ENCODE peak calls at places on chromosomes 12 and 14, in five cellular contexts. O is right lobe of liver; W is spleen; F is CD8-positive, alpha-beta memory T cell; B is ovary. U is an unnamed sample. For H3K4me1, the result is how much of the 10 kb centered on the place peaks cover.

GRCh38 chr12:4174417-4174816 is 99.1 kb upstream of the CCND2 start:
- DNase-seq in O (no peak), W (no peak), F (no peak), B (no peak), U (no peak)

GRCh38 chr12:57133916-57134315 is 5.6 kb downstream of the LRP1 start:
- DNase-seq in O (no peak), W (peak), F (peak), B (no peak), U (no peak)

GRCh38 chr12:61356485-61356884 is 903.7 kb upstream of the USP15 start:
- DNase-seq in O (no peak), W (no peak), F (no peak), B (no peak), U (no peak)

GRCh38 chr14:95442633-95443021 is 73.8 kb downstream of the SYNE3 start:
- DNase-seq in O (peak), W (peak), F (peak), B (peak), U (peak)

GRCh38 chr14:23095196-23096108 is at the start of gene C14orf119:
- DNase-seq in O (peak), W (peak), F (peak), B (peak), U (peak)

GRCh38 chr14:20468773-20469241 is 399 bp upstream of the PNP start:
- DNase-seq in O (no peak), W (peak), F (no peak), B (no peak), U (no peak)

GRCh38 chr12:82687020-82687951 is 580 bp downstream of the TMTC2 start:
- DNase-seq in O (no peak), W (peak), F (peak), B (peak), U (no peak)

GRCh38 chr12:1740161-1740948 is 49.5 kb downstream of the ADIPOR2 start:
- DNase-seq in O (no peak), W (no peak), F (no peak), B (no peak), U (no peak)

GRCh38 chr12:19373569-19373968 is 65.7 kb upstream of the AEBP2 start:
- DNase-seq in O (no peak), W (no peak), F (no peak), B (no peak), U (no peak)

GRCh38 chr14:76720382-76720813 is 40.9 kb upstream of the VASH1 start:
- DNase-seq in O (peak), W (peak), F (no peak), B (peak), U (no peak)

GRCh38 chr12:116161588-116161987 is 115.9 kb downstream of the MED13L start:
- DNase-seq in O (no peak), W (no peak), F (no peak), B (no peak), U (no peak)

GRCh38 chr12:76697849-76698248 is 66.1 kb upstream of the ZDHHC17 start:
- DNase-seq in O (no peak), W (no peak), F (no peak), B (no peak), U (no peak)

GRCh38 chr12:78086553-78087362 is 256.1 kb downstream of the NAV3 start:
- DNase-seq in O (no peak), W (no peak), F (no peak), B (no peak), U (no peak)

GRCh38 chr12:49305762-49306161 is 10.8 kb downstream of the PRPH start:
- DNase-seq in O (no peak), W (no peak), F (no peak), B (no peak), U (no peak)

GRCh38 chr14:55752580-55753365 is 172.8 kb downstream of the KTN1 start:
- DNase-seq in O (no peak), W (no peak), F (no peak), B (no peak), U (peak)

GRCh38 chr12:59408431-59408830 is 187.4 kb upstream of the SLC16A7 start:
- DNase-seq in O (no peak), W (no peak), F (no peak), B (no peak), U (no peak)

GRCh38 chr12:121110211-121110940 is 22.3 kb upstream of the P2RX7 start:
- DNase-seq in O (peak), W (no peak), F (peak), B (peak), U (peak)

GRCh38 chr14:37594238-37594915 is 672 bp downstream of the FOXA1 start:
- DNase-seq in O (peak), W (no peak), F (no peak), B (no peak), U (no peak)

GRCh38 chr12:237026-237815 is 23.3 kb upstream of the SLC6A12 start:
- DNase-seq in O (peak), W (no peak), F (no peak), B (no peak), U (no peak)

GRCh38 chr14:49479432-49479831 is 106.7 kb downstream of the RPS29 start:
- DNase-seq in O (peak), W (no peak), F (no peak), B (no peak), U (no peak)

GRCh38 chr12:85856966-85857365 is 17.1 kb upstream of the NTS start:
- DNase-seq in O (no peak), W (no peak), F (no peak), B (no peak), U (no peak)

GRCh38 chr12:54588892-54589291 is 433 bp upstream of the PPP1R1A start:
- DNase-seq in O (no peak), W (no peak), F (no peak), B (no peak), U (no peak)

GRCh38 chr14:69518341-69519101 is 34.0 kb downstream of the PLEKHD1 start:
- DNase-seq in O (peak), W (no peak), F (no peak), B (no peak), U (no peak)

GRCh38 chr14:99143126-99143525 is 128.9 kb downstream of the BCL11B start:
- DNase-seq in O (no peak), W (no peak), F (no peak), B (no peak), U (no peak)

GRCh38 chr12:90017316-90017715 is 308.7 kb upstream of the ATP2B1 start:
- DNase-seq in O (no peak), W (no peak), F (no peak), B (no peak), U (no peak)

GRCh38 chr14:55781046-55781445 is 201.0 kb downstream of the KTN1 start:
- DNase-seq in O (no peak), W (no peak), F (no peak), B (no peak), U (no peak)

GRCh38 chr12:65938807-65939206 is 114.5 kb downstream of the HMGA2 start:
- DNase-seq in O (no peak), W (no peak), F (no peak), B (no peak), U (no peak)

GRCh38 chr14:103880334-103880985 is 33.1 kb upstream of the PPP1R13B start:
- DNase-seq in O (peak), W (peak), F (peak), B (peak), U (no peak)
- H3K4me3 ChIP-seq in O (peak), W (peak), F (peak), B (peak), U (no peak)

DNA sequence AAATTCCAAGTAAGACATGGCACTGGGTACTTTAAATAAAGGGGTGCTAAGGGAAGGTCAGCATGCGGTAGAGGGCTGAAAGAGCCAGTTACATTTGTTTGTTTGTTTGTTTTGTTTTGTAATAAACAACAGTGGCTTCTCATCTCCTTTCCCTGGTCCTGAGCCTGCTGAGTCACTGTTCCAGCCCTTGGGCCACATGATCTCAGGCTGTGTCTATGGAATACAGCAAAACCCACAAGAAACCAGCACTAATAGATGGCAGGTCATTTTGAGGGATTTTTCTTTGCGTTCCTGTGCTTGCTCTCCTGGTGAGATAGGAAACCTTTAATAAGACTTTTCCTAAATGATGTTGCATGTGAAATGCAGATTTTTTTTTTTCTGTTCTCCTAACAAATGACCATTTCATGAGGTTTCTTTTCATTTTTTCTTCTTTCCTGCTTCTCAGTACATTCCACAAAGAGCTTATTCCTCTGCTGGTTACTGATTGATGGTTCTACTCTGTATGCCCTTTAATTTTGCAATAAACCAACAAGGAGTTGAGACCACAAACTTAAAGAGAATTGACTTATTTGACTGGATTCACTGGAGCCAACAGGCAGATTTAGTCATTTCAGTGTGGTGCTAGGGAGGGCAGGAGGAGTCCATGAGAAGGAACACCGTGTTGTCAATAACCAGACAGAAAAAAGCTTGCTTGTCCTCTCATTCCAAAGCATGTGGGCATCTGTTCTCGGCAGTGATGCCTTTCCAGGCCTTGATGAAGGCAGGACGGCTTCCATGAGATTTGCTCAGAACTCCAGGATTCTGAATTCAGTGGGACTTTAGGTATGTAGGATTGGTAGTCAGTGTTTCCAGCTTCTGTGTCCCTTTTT is 459.2 kb downstream of the RAD51B start:
- DNase-seq in O (no peak), W (no peak), F (no peak), B (no peak), U (no peak)
- H3K4me1 ChIP-seq in O (under half), W (under half), F (half or more), B (under half), U (under half)

DNA sequence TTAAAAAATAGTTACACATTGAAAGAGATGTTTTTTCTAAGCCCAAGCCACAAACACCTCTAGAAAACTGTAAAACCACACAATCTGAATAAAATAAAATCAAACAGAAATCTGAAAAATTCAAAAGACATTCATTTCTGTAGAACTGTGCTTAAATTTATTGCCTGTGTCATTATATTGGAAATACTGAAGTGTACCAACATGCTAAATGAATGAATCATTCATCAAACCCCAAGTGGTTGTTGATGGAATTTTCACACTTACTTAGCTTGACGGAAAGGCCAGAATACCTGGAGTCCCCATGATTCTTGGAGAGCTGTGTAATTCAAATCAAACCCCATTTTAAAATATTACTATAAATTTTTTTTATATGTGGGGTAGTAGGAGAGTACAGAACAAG is 2.7 kb downstream of the KITLG start:
- DNase-seq in O (no peak), W (no peak), F (no peak), B (no peak), U (no peak)
- H3K4me3 ChIP-seq in O (no peak), W (no peak), F (no peak), B (no peak), U (no peak)

GRCh38 chr12:108642899-108643654 is 9.4 kb upstream of the SELPLG start:
- DNase-seq in O (no peak), W (no peak), F (no peak), B (no peak), U (no peak)
- H3K4me1 ChIP-seq in O (under half), W (under half), F (under half), B (under half), U (under half)

DNA sequence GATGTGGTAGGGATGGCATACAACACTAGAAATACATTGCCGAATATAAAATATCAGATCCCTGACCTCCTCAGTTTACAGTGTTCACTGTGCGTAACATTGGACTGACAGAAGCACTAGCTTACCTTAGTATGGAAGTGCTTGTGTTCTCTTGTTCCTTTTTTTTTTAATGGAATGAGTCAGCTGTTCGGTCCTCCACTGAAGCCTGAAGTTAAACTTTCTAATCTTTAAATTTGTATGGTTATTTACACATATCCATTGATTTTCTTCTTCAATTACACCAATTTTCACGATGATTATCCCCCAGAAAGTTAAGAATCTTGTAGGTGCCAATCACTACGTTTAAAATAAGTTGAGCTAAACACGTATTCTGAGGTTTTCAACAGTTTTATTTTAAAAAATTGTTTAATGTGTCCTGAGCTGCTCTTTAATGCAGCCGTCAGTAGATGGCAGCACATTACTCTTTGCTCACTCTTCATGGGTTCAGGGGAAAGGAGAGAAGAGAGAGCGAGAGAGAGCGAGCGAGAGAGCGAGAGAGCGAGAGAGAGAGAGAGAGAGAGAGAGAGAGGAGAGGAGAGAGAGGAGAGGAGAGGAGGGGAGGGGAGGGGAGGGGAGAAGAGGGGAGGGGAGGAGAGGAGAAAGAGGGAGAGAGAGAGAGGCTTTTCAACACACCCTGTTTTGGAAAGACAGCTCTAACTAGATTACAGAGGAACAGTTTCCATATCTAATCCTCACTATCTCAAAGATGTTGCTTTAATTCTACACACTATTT is 134.7 kb upstream of the SCAF11 start:
- DNase-seq in O (peak), W (no peak), F (peak), B (peak), U (peak)
- H3K4me3 ChIP-seq in O (no peak), W (no peak), F (no peak), B (peak), U (no peak)

GRCh38 chr14:100159107-100159864 is at the start of gene DEGS2:
- DNase-seq in O (no peak), W (peak), F (peak), B (no peak), U (no peak)

GRCh38 chr14:100156776-100157175 is 2.7 kb downstream of the DEGS2 start:
- DNase-seq in O (no peak), W (no peak), F (no peak), B (no peak), U (no peak)

GRCh38 chr14:100159865-100160533 is 554 bp upstream of the DEGS2 start:
- DNase-seq in O (no peak), W (no peak), F (no peak), B (no peak), U (no peak)

GRCh38 chr14:100158566-100159106 is 809 bp downstream of the DEGS2 start:
- DNase-seq in O (no peak), W (no peak), F (no peak), B (no peak), U (no peak)

GRCh38 chr14:100160534-100160916 is 1.1 kb upstream of the DEGS2 start:
- DNase-seq in O (no peak), W (no peak), F (no peak), B (no peak), U (no peak)
- H3K4me1 ChIP-seq in O (under half), W (under half), F (under half), B (under half), U (under half)

GRCh38 chr14:73783107-73783727 is 68.4 kb upstream of the PTGR2 start:
- DNase-seq in O (peak), W (peak), F (no peak), B (no peak), U (no peak)
- H3K4me3 ChIP-seq in O (no peak), W (no peak), F (no peak), B (no peak), U (no peak)

GRCh38 chr14:68497016-68497415 is 295.9 kb downstream of the ZFP36L1 start:
- DNase-seq in O (no peak), W (no peak), F (no peak), B (no peak), U (no peak)
- H3K4me1 ChIP-seq in O (under half), W (under half), F (under half), B (under half), U (under half)

GRCh38 chr14:63800083-63800482 is 52.7 kb upstream of the SYNE2 start:
- DNase-seq in O (no peak), W (no peak), F (no peak), B (no peak), U (no peak)
- H3K4me3 ChIP-seq in O (peak), W (no peak), F (no peak), B (peak), U (no peak)

GRCh38 chr12:28089363-28089762 is 100.9 kb upstream of the CCDC91 start:
- DNase-seq in O (no peak), W (no peak), F (no peak), B (no peak), U (no peak)
- H3K4me1 ChIP-seq in O (under half), W (under half), F (under half), B (under half), U (under half)

U was measured in iPS DF 6.9.